ENCODE peak calls at places on chromosomes 7 and 10, in seven cellular contexts. F is astrocyte of the cerebellum, R is PC-9, O is pancreas, H is GM12878, E is choroid plexus epithelial cell, L is HFF-Myc. V is an unnamed sample.

GRCh38 chr10:123995461-123996131 is 97.8 kb downstream of the CHST15 start:
- DNase-seq in R (peak), E (peak), O (no peak), H (no peak), F (peak), L (no peak), V (peak)

GRCh38 chr7:148151778-148152177 is 438.8 kb upstream of the C7orf33 start:
- DNase-seq in L (no peak), H (no peak), F (no peak), R (no peak), O (no peak), E (no peak), V (no peak)

GRCh38 chr7:121001932-121002754 is 13.6 kb downstream of the CPED1 start:
- DNase-seq in O (no peak), L (no peak), F (no peak), R (no peak), E (no peak), H (no peak), V (no peak)

GRCh38 chr10:77383861-77384553 is 253.6 kb downstream of the KCNMA1 start:
- DNase-seq in F (no peak), H (no peak), E (peak), L (no peak), O (no peak), R (no peak), V (no peak)

GRCh38 chr10:119501690-119502089 is 40.8 kb downstream of the RGS10 start:
- DNase-seq in O (no peak), H (no peak), L (no peak), R (no peak), E (no peak), F (no peak), V (no peak)

GRCh38 chr10:128065881-128066534 is 60.2 kb downstream of the MKI67 start:
- DNase-seq in R (no peak), L (no peak), F (no peak), E (no peak), O (no peak), H (no peak), V (no peak)

GRCh38 chr7:1745576-1746490 is 75.8 kb downstream of the ELFN1 start:
- DNase-seq in R (no peak), O (no peak), E (no peak), H (no peak), F (no peak), L (no peak), V (no peak)

GRCh38 chr10:26454891-26455290 is 16.8 kb downstream of the APBB1IP start:
- DNase-seq in R (no peak), F (no peak), H (no peak), E (no peak), L (no peak), O (no peak), V (no peak)

GRCh38 chr10:28807760-28808613 is 130.7 kb downstream of the BAMBI start:
- DNase-seq in F (no peak), R (no peak), L (no peak), E (peak), H (no peak), O (no peak), V (no peak)

GRCh38 chr7:94654764-94655561 is 970 bp downstream of the SGCE start:
- DNase-seq in E (peak), H (no peak), L (no peak), R (no peak), O (no peak), F (peak), V (no peak)

GRCh38 chr10:2993636-2994035 is 73.7 kb upstream of the PFKP start:
- DNase-seq in L (no peak), F (no peak), E (no peak), H (no peak), O (no peak), R (no peak), V (no peak)

GRCh38 chr10:16853201-16853600 is 36.0 kb upstream of the RSU1 start:
- DNase-seq in O (no peak), E (peak), R (no peak), L (no peak), F (no peak), H (no peak), V (no peak)

GRCh38 chr10:28732091-28732490 is 54.8 kb downstream of the BAMBI start:
- DNase-seq in R (no peak), O (no peak), E (no peak), F (no peak), L (no peak), H (no peak), V (no peak)

GRCh38 chr10:125158528-125159485 is 1.6 kb downstream of the CTBP2 start:
- DNase-seq in F (no peak), H (no peak), O (peak), E (peak), R (no peak), L (no peak), V (no peak)
- TF ChIP-seq CTCF in F (no peak), H (no peak), O (no peak), E (no peak), R (no peak), L (no peak), V (no peak)

GRCh38 chr10:22605168-22605567 is 109.2 kb downstream of the PIP4K2A start:
- DNase-seq in L (no peak), R (no peak), F (peak), E (peak), O (no peak), H (peak), V (peak)
- H3K4me3 ChIP-seq in L (no peak), R (no peak), F (no peak), E (no peak), O (no peak), H (no peak), V (no peak)

GRCh38 chr7:12138421-12138820 is 72.7 kb upstream of the TMEM106B start:
- DNase-seq in E (peak), F (peak), R (no peak), H (no peak), O (no peak), L (no peak), V (no peak)
- TF ChIP-seq CTCF in E (no peak), F (no peak), R (no peak), H (no peak), O (no peak), L (no peak), V (no peak)

GRCh38 chr7:27143022-27143949 is at the start of gene HOXA5:
- DNase-seq in H (no peak), F (no peak), O (peak), R (no peak), L (no peak), E (peak), V (no peak)

GRCh38 chr7:27142562-27143021 is 889 bp downstream of the HOXA5 start:
- DNase-seq in E (no peak), O (no peak), F (no peak), R (no peak), H (no peak), L (no peak), V (no peak)

GRCh38 chr7:27144799-27145166 is 1.3 kb upstream of the HOXA5 start:
- DNase-seq in E (no peak), L (no peak), R (no peak), H (no peak), O (peak), F (no peak), V (no peak)

GRCh38 chr7:27145167-27145883 is 1.8 kb upstream of the HOXA5 start:
- DNase-seq in F (no peak), L (no peak), R (no peak), E (no peak), H (no peak), O (no peak), V (no peak)

DNA sequence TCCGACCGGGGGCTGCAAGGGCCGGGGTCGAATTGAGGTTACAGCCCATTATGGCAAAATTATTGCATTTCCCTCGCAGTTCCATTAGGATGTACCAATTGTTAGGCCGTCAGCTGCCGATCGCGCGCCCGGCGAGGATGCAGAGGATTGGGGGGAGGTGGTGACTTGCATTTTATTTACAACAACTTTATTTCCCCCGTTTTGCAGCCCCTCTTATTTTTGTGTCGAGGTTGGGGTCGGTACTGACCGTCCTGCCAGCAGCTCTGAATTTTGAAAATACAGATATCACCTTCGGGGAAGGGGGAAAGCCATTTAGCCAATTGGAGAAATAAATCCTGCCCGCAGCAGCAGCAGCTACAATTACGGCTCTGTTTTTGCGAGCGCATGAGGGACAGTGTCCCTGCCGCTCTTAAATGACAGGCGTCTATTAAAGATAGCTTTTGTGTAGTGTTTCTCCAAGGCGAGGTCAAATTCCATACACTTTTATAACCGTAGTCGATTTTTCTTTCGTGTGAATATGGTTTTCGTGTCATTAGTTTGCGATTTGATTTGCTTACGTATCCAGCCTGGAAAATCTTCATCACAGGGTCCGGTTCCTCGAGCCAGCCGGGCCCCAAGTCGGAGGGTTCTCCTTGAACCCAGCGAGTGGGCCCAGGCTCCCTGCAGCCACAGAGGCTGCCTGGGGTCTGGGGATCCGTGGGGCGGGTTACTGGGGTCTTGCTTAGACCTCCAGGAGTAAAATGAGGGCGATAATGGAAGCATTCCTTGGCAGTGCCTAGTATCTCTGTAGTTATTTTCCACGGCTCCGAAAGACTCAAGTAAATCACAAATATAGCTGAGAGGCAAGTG is 693 bp upstream of the HOXA5 start:
- DNase-seq in E (no peak), F (no peak), R (no peak), O (no peak), H (no peak), L (no peak), V (no peak)
- H3K4me3 ChIP-seq in E (no peak), F (no peak), R (no peak), O (peak), H (no peak), L (no peak), V (no peak)